ENCODE peak calls at places on chromosomes 1 and 21, in five cellular contexts. One of them, this sample, is unnamed.

GRCh38 chr1:211736351-211736915 is 61.0 kb upstream of the NEK2 start:
- DNase-seq in breast epithelium: peak; percentile 83
- DNase-seq in thyroid gland: peak; percentile 75
- DNase-seq in ovary: peak; percentile 41
- DNase-seq in lower lobe of right lung: no peak
- DNase-seq in this sample: peak; percentile 59

GRCh38 chr1:57796609-57797008 is 372.7 kb upstream of the DAB1 start:
- DNase-seq in breast epithelium: no peak
- DNase-seq in lower lobe of right lung: no peak
- DNase-seq in ovary: no peak
- DNase-seq in thyroid gland: no peak
- DNase-seq in this sample: no peak

GRCh38 chr1:43143441-43143888 is 28.6 kb downstream of the EBNA1BP2 start:
- DNase-seq in breast epithelium: no peak
- DNase-seq in ovary: no peak
- DNase-seq in lower lobe of right lung: no peak
- DNase-seq in thyroid gland: no peak
- DNase-seq in this sample: no peak

GRCh38 chr1:152110365-152110859 is 4.8 kb downstream of the TCHH start:
- DNase-seq in breast epithelium: no peak
- DNase-seq in ovary: no peak
- DNase-seq in thyroid gland: no peak
- DNase-seq in lower lobe of right lung: peak; percentile 57
- DNase-seq in this sample: peak; percentile 54

GRCh38 chr1:43814401-43814800 is 107.1 kb downstream of the ST3GAL3 start:
- DNase-seq in thyroid gland: no peak
- DNase-seq in lower lobe of right lung: no peak
- DNase-seq in breast epithelium: no peak
- DNase-seq in ovary: no peak
- DNase-seq in this sample: no peak

GRCh38 chr1:236480758-236481436 is 42.9 kb upstream of the LGALS8 start:
- DNase-seq in breast epithelium: no peak
- DNase-seq in lower lobe of right lung: no peak
- DNase-seq in ovary: no peak
- DNase-seq in thyroid gland: peak; percentile 82
- DNase-seq in this sample: no peak

GRCh38 chr1:32250893-32251716 is at the start of gene LCK:
- DNase-seq in breast epithelium: no peak
- DNase-seq in lower lobe of right lung: no peak
- DNase-seq in thyroid gland: no peak
- DNase-seq in ovary: no peak
- DNase-seq in this sample: no peak

GRCh38 chr1:29856663-29857224 is 620.4 kb downstream of the PTPRU start:
- DNase-seq in breast epithelium: no peak
- DNase-seq in ovary: no peak
- DNase-seq in lower lobe of right lung: no peak
- DNase-seq in thyroid gland: no peak
- DNase-seq in this sample: no peak

GRCh38 chr1:198842686-198843085 is 203.8 kb downstream of the PTPRC start:
- DNase-seq in thyroid gland: no peak
- DNase-seq in breast epithelium: no peak
- DNase-seq in lower lobe of right lung: no peak
- DNase-seq in ovary: no peak
- DNase-seq in this sample: no peak

GRCh38 chr1:245240648-245241165 is 85.9 kb downstream of the KIF26B start:
- DNase-seq in thyroid gland: no peak
- DNase-seq in ovary: no peak
- DNase-seq in lower lobe of right lung: no peak
- DNase-seq in breast epithelium: no peak
- DNase-seq in this sample: no peak

GRCh38 chr1:223256034-223256433 is 107.9 kb downstream of the SUSD4 start:
- DNase-seq in thyroid gland: no peak
- DNase-seq in ovary: no peak
- DNase-seq in breast epithelium: no peak
- DNase-seq in lower lobe of right lung: no peak
- DNase-seq in this sample: no peak

GRCh38 chr1:80155371-80155770 is 1148.8 kb upstream of the ADGRL4 start:
- DNase-seq in breast epithelium: no peak
- DNase-seq in thyroid gland: no peak
- DNase-seq in lower lobe of right lung: no peak
- DNase-seq in ovary: no peak
- DNase-seq in this sample: no peak

GRCh38 chr1:24567792-24568388 is 12.0 kb downstream of the NCMAP start:
- DNase-seq in thyroid gland: peak; percentile 81
- DNase-seq in breast epithelium: peak; percentile 94
- DNase-seq in lower lobe of right lung: peak; percentile 86
- DNase-seq in ovary: no peak
- DNase-seq in this sample: no peak

GRCh38 chr1:101507547-101507971 is 270.7 kb downstream of the S1PR1 start:
- DNase-seq in lower lobe of right lung: no peak
- DNase-seq in breast epithelium: no peak
- DNase-seq in ovary: no peak
- DNase-seq in thyroid gland: no peak
- DNase-seq in this sample: no peak

GRCh38 chr1:236280438-236281285 is 1.1 kb downstream of the ERO1B start:
- DNase-seq in lower lobe of right lung: no peak
- DNase-seq in thyroid gland: peak; percentile 76
- DNase-seq in breast epithelium: peak; percentile 32
- DNase-seq in ovary: peak; percentile 24
- DNase-seq in this sample: no peak

GRCh38 chr1:155207578-155208405 is at the start of gene THBS3:
- DNase-seq in breast epithelium: no peak
- DNase-seq in ovary: peak; percentile 75
- DNase-seq in lower lobe of right lung: no peak
- DNase-seq in thyroid gland: no peak
- DNase-seq in this sample: no peak

GRCh38 chr1:31234309-31234708 is 5.4 kb downstream of the NKAIN1 start:
- DNase-seq in thyroid gland: no peak
- DNase-seq in ovary: no peak
- DNase-seq in breast epithelium: no peak
- DNase-seq in lower lobe of right lung: no peak
- DNase-seq in this sample: no peak

GRCh38 chr1:78667939-78668338 is 18.3 kb downstream of the IFI44 start:
- DNase-seq in ovary: no peak
- DNase-seq in thyroid gland: no peak
- DNase-seq in lower lobe of right lung: no peak
- DNase-seq in breast epithelium: no peak
- DNase-seq in this sample: no peak

GRCh38 chr1:65613884-65614283 is 178.8 kb upstream of the PDE4B start:
- DNase-seq in thyroid gland: no peak
- DNase-seq in ovary: no peak
- DNase-seq in lower lobe of right lung: no peak
- DNase-seq in breast epithelium: no peak
- DNase-seq in this sample: no peak

GRCh38 chr1:30427545-30427944 is 295.8 kb downstream of the MATN1 start:
- DNase-seq in lower lobe of right lung: no peak
- DNase-seq in thyroid gland: no peak
- DNase-seq in ovary: no peak
- DNase-seq in breast epithelium: no peak
- DNase-seq in this sample: no peak

GRCh38 chr21:18235545-18235944 is 9.1 kb upstream of the CHODL start:
- DNase-seq in breast epithelium: no peak
- DNase-seq in lower lobe of right lung: no peak
- DNase-seq in thyroid gland: no peak
- DNase-seq in ovary: no peak
- DNase-seq in this sample: no peak

GRCh38 chr1:87410771-87411170 is 82.1 kb downstream of the LMO4 start:
- DNase-seq in thyroid gland: no peak
- DNase-seq in breast epithelium: no peak
- DNase-seq in ovary: no peak
- DNase-seq in lower lobe of right lung: no peak
- DNase-seq in this sample: peak; percentile 94

GRCh38 chr1:232127190-232127589 is 500.6 kb downstream of the DISC1 start:
- DNase-seq in lower lobe of right lung: no peak
- DNase-seq in thyroid gland: no peak
- DNase-seq in ovary: no peak
- DNase-seq in breast epithelium: no peak
- DNase-seq in this sample: no peak

GRCh38 chr1:174258148-174258550 is 98.8 kb downstream of the RABGAP1L start:
- DNase-seq in lower lobe of right lung: no peak
- DNase-seq in breast epithelium: no peak
- DNase-seq in thyroid gland: peak; percentile 29
- DNase-seq in ovary: peak; percentile 24
- DNase-seq in this sample: no peak

GRCh38 chr1:220353229-220354012 is 81.2 kb upstream of the RAB3GAP2 start:
- DNase-seq in ovary: no peak
- DNase-seq in thyroid gland: no peak
- DNase-seq in breast epithelium: no peak
- DNase-seq in lower lobe of right lung: no peak
- DNase-seq in this sample: no peak

GRCh38 chr1:178630418-178630817 is 94.6 kb upstream of the RALGPS2 start:
- DNase-seq in ovary: no peak
- DNase-seq in lower lobe of right lung: no peak
- DNase-seq in thyroid gland: no peak
- DNase-seq in breast epithelium: no peak
- DNase-seq in this sample: no peak

GRCh38 chr1:166840309-166841302 is 1.3 kb downstream of the POGK start:
- DNase-seq in breast epithelium: no peak
- DNase-seq in ovary: no peak
- DNase-seq in thyroid gland: peak; percentile 39
- DNase-seq in lower lobe of right lung: no peak
- DNase-seq in this sample: peak; percentile 56

GRCh38 chr21:32278068-32278467 is 781 bp downstream of the MIS18A start:
- DNase-seq in thyroid gland: no peak
- DNase-seq in ovary: no peak
- DNase-seq in lower lobe of right lung: no peak
- DNase-seq in breast epithelium: no peak
- DNase-seq in this sample: no peak

GRCh38 chr1:87024936-87025537 is 110.6 kb downstream of the HS2ST1 start:
- DNase-seq in breast epithelium: no peak
- DNase-seq in ovary: no peak
- DNase-seq in thyroid gland: no peak
- DNase-seq in lower lobe of right lung: no peak
- DNase-seq in this sample: no peak

DNA sequence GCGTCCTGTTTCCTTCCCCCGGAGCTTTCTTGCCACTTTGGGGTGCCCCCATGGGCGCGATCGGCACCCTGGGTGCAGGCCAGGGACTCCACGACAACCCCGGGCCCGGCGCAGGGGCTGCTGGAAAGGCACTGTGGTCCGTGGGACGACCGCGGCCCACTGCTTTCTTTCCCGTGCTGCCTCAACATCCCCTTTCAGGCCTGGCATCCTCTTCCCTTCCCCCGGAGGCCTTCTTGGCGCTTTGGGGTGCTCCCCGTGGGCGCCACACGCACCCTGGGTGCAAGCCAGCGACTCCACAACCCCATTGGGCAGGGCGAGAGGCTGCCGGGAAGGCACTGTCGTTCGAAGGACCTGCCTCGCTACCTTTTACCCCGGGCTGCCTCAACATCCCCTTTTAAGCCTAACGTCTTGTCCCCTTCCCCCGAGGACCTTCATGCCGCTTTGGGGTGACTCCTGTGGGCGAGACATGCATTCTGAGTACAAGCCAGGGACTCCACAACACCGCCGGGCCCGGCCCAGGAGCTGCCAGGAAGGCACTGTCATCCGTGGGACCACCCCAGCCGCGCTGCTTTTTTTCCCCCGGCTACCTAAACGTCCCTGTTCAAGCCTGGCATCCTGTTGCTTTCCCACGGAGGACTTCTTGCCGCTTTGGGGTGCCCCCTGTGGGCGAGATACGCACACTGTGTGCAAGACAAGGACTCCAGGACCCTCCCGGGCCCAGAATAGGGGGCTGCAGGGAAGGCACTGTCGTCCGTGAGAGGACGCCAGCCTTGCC is 137.8 kb downstream of the LIPI start:
- DNase-seq in ovary: no peak
- DNase-seq in breast epithelium: no peak
- DNase-seq in lower lobe of right lung: no peak
- DNase-seq in thyroid gland: no peak
- DNase-seq in this sample: no peak
- H3K27ac ChIP-seq in ovary: no peak overlapping the region
- H3K27ac ChIP-seq in breast epithelium: no peak overlapping the region
- H3K27ac ChIP-seq in lower lobe of right lung: no peak overlapping the region
- H3K27ac ChIP-seq in thyroid gland: no peak overlapping the region
- H3K27ac ChIP-seq in this sample: no peak overlapping the region

GRCh38 chr1:28458237-28459228 is 47.3 kb upstream of the RCC1 start:
- DNase-seq in thyroid gland: no peak
- DNase-seq in lower lobe of right lung: no peak
- DNase-seq in ovary: no peak
- DNase-seq in breast epithelium: no peak
- DNase-seq in this sample: no peak
- TF ChIP-seq CTCF in thyroid gland: no peak
- TF ChIP-seq CTCF in lower lobe of right lung: no peak
- TF ChIP-seq CTCF in ovary: no peak
- TF ChIP-seq CTCF in breast epithelium: no peak
- TF ChIP-seq CTCF in this sample: no peak

GRCh38 chr1:3712573-3713535 is 39.4 kb upstream of the CCDC27 start:
- DNase-seq in thyroid gland: peak; percentile 48
- DNase-seq in ovary: no peak
- DNase-seq in lower lobe of right lung: no peak
- DNase-seq in breast epithelium: no peak
- DNase-seq in this sample: peak; percentile 88
- H3K27me3 ChIP-seq in thyroid gland: no peaks in the 10 kb centered on the region
- H3K27me3 ChIP-seq in ovary: no peaks in the 10 kb centered on the region
- H3K27me3 ChIP-seq in lower lobe of right lung: peaks cover 54% of the 10 kb centered on the region
- H3K27me3 ChIP-seq in breast epithelium: no peaks in the 10 kb centered on the region
- H3K27me3 ChIP-seq in this sample: peaks cover 10% of the 10 kb centered on the region

GRCh38 chr1:40936878-40937484 is 42.5 kb upstream of the CTPS1 start:
- DNase-seq in lower lobe of right lung: no peak
- DNase-seq in breast epithelium: no peak
- DNase-seq in thyroid gland: peak; percentile 37
- DNase-seq in ovary: no peak
- DNase-seq in this sample: no peak
- H3K27ac ChIP-seq in lower lobe of right lung: no peak overlapping the region
- H3K27ac ChIP-seq in breast epithelium: no peak overlapping the region
- H3K27ac ChIP-seq in thyroid gland: no peak overlapping the region
- H3K27ac ChIP-seq in ovary: no peak overlapping the region
- H3K27ac ChIP-seq in this sample: no peak overlapping the region

GRCh38 chr21:28663111-28663693 is 329.5 kb downstream of the LTN1 start:
- DNase-seq in ovary: no peak
- DNase-seq in breast epithelium: no peak
- DNase-seq in lower lobe of right lung: no peak
- DNase-seq in thyroid gland: no peak
- DNase-seq in this sample: no peak
- TF ChIP-seq CTCF in ovary: no peak
- TF ChIP-seq CTCF in breast epithelium: no peak
- TF ChIP-seq CTCF in lower lobe of right lung: no peak
- TF ChIP-seq CTCF in thyroid gland: no peak
- TF ChIP-seq CTCF in this sample: no peak

DNA sequence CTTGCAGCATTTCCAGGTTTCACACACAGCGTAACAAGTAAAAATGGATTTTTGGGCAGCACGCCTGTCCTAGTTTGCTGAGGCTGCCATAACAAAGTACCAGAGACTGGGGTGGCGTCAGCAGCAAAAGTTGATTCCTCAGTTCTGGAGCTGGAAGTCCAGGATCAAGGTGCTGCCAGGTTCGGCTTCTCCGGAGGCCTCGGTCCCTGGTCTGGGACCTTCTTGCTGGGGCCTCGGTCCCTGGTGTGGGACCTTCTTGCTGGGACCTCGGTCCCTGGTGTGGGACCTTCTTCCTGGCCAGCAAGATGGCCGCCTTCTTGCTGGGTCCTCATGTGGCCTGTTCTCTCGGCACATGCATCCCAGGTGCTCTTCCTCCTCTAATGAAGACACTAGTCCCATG is 104.0 kb downstream of the PDE9A start:
- DNase-seq in ovary: no peak
- DNase-seq in thyroid gland: no peak
- DNase-seq in lower lobe of right lung: peak; percentile 24
- DNase-seq in breast epithelium: no peak
- DNase-seq in this sample: no peak
- H3K27me3 ChIP-seq in ovary: no peaks in the 10 kb centered on the region
- H3K27me3 ChIP-seq in thyroid gland: no peaks in the 10 kb centered on the region
- H3K27me3 ChIP-seq in lower lobe of right lung: no peaks in the 10 kb centered on the region
- H3K27me3 ChIP-seq in breast epithelium: no peaks in the 10 kb centered on the region
- H3K27me3 ChIP-seq in this sample: no peaks in the 10 kb centered on the region